ENCODE peak calls at places on chromosomes 7 and 10, in eight cellular contexts. J is NCI-H345; Z is nephron progenitor cell; Y is GM12892; E is CD14-positive monocyte; C is effector memory CD4-positive, alpha-beta T cell; H is stimulated activated CD8-positive, alpha-beta memory T cell treated with anti-CD3 and anti-CD28 coated beads, Interleukin-2, amount 100 ng/mL, for 48 hours; F is NCI-H774. D is an unnamed sample.

GRCh38 chr10:59622320-59622901 is 87.2 kb downstream of the SLC16A9 start:
- DNase-seq in F (no peak), E (no peak), Z (peak), H (no peak), C (no peak), J (peak), Y (no peak), D (peak)

GRCh38 chr10:76336213-76336963 is 905.0 kb downstream of the LRMDA start:
- DNase-seq in Z (no peak), C (no peak), Y (no peak), E (no peak), H (no peak), F (no peak), J (no peak), D (no peak)

GRCh38 chr10:67088035-67088434 is 162.2 kb downstream of the LRRTM3 start:
- DNase-seq in F (no peak), C (no peak), J (no peak), Z (no peak), E (no peak), H (no peak), Y (no peak), D (no peak)

GRCh38 chr10:98377001-98377400 is 38.0 kb downstream of the PYROXD2 start:
- DNase-seq in Y (no peak), J (no peak), H (no peak), C (no peak), E (no peak), F (no peak), Z (no peak), D (no peak)

GRCh38 chr10:96706331-96706853 is 13.9 kb downstream of the PIK3AP1 start:
- DNase-seq in Z (no peak), J (no peak), C (no peak), Y (no peak), H (no peak), E (no peak), F (no peak), D (no peak)

GRCh38 chr10:130434446-130435385 is 298.5 kb downstream of the GLRX3 start:
- DNase-seq in J (no peak), Y (no peak), H (no peak), Z (no peak), E (no peak), C (no peak), F (no peak), D (no peak)

GRCh38 chr10:72688208-72688651 is 3.7 kb upstream of the MCU start:
- DNase-seq in Z (no peak), E (no peak), C (no peak), Y (no peak), J (no peak), H (no peak), F (no peak), D (no peak)

GRCh38 chr10:31759124-31759798 is 169.4 kb downstream of the ARHGAP12 start:
- DNase-seq in F (peak), J (peak), H (peak), C (peak), Z (peak), Y (peak), E (peak), D (peak)

GRCh38 chr7:92295391-92295790 is 49.6 kb downstream of the ANKIB1 start:
- DNase-seq in H (no peak), Z (no peak), F (no peak), E (no peak), J (no peak), Y (no peak), C (no peak), D (no peak)

GRCh38 chr10:78464118-78464855 is 430.6 kb downstream of the RPS24 start:
- DNase-seq in H (no peak), Y (no peak), Z (no peak), E (no peak), F (no peak), C (no peak), J (no peak), D (no peak)

GRCh38 chr10:113523071-113523470 is 29.8 kb upstream of the HABP2 start:
- DNase-seq in Y (no peak), C (no peak), H (no peak), J (no peak), Z (no peak), E (no peak), F (no peak), D (no peak)

GRCh38 chr7:1041471-1042160 is 2.7 kb upstream of the GPR146 start:
- DNase-seq in H (no peak), J (no peak), F (no peak), C (no peak), E (no peak), Y (no peak), Z (no peak), D (no peak)

GRCh38 chr7:87038993-87039716 is 20.3 kb downstream of the ELAPOR2 start:
- DNase-seq in Y (no peak), F (no peak), Z (no peak), E (no peak), H (no peak), C (no peak), J (no peak), D (no peak)

GRCh38 chr10:75398630-75399460 is 2.7 kb downstream of the ZNF503 start:
- DNase-seq in Y (no peak), Z (peak), F (no peak), E (no peak), C (no peak), J (no peak), H (no peak), D (peak)

GRCh38 chr10:31707578-31708411 is 220.8 kb downstream of the ARHGAP12 start:
- DNase-seq in J (no peak), Z (peak), Y (peak), E (peak), C (no peak), F (no peak), H (peak), D (no peak)

GRCh38 chr10:71611709-71612422 is 107.7 kb downstream of the C10orf105 start:
- DNase-seq in Z (no peak), H (no peak), C (no peak), F (no peak), J (no peak), Y (no peak), E (no peak), D (no peak)

GRCh38 chr7:48083114-48083830 is 5.8 kb upstream of the UPP1 start:
- DNase-seq in Y (no peak), Z (no peak), E (no peak), F (no peak), C (no peak), J (no peak), H (no peak), D (no peak)

GRCh38 chr10:31940839-31941653 is 12.4 kb upstream of the ARHGAP12 start:
- DNase-seq in J (no peak), E (no peak), C (no peak), F (no peak), Z (no peak), Y (no peak), H (no peak), D (no peak)